ENCODE peak calls at places on chromosomes 2 and 18, in nine cellular contexts. A is left colon, V is tibial nerve, Z is C1 segment of cervical spinal cord, E is heart right ventricle, B is lower leg skin, S is mucosa of gallbladder, T is T-helper 2 cell, K is activated T-helper 1 cell treated with Interleukin-2 at 50 U/mL for 16 hours. H is an unnamed sample.
A peak's percentile ranks its signal among the peaks of the same experiment; 100 is the strongest.

GRCh38 chr2:109085912-109086742 is 42.9 kb upstream of the SH3RF3 start:
- DNase-seq in B (peak; percentile 61), S (no peak), V (no peak), E (no peak), A (no peak), Z (no peak), T (no peak), K (no peak), H (no peak)

GRCh38 chr2:55985406-55985805 is 61.8 kb upstream of the EFEMP1 start:
- DNase-seq in S (no peak), E (no peak), B (no peak), T (no peak), V (no peak), Z (no peak), K (no peak), A (no peak), H (no peak)

GRCh38 chr2:218959761-218960195 is 312 bp downstream of the CDK5R2 start:
- DNase-seq in A (no peak), T (no peak), S (no peak), E (no peak), B (peak; percentile 75), V (no peak), K (no peak), Z (no peak), H (no peak)

GRCh38 chr2:179446475-179447141 is 182.0 kb upstream of the SESTD1 start:
- DNase-seq in Z (no peak), S (no peak), K (no peak), T (no peak), E (no peak), A (no peak), B (no peak), V (no peak), H (no peak)

GRCh38 chr2:191321861-191322662 is 76.9 kb downstream of the MYO1B start:
- DNase-seq in T (no peak), K (no peak), S (no peak), B (no peak), Z (peak; percentile 6), E (no peak), A (no peak), V (no peak), H (no peak)

GRCh38 chr2:143974262-143974661 is 545.7 kb downstream of the ZEB2 start:
- DNase-seq in S (no peak), A (no peak), T (no peak), B (no peak), V (no peak), E (no peak), K (no peak), Z (no peak), H (no peak)

GRCh38 chr2:219544567-219544966 is 739 bp downstream of the TMEM198 start:
- DNase-seq in K (no peak), V (no peak), S (no peak), T (no peak), A (no peak), E (no peak), Z (no peak), B (no peak), H (no peak)

GRCh38 chr18:51861041-51861440 is 479.0 kb upstream of the DCC start:
- DNase-seq in E (no peak), K (no peak), B (no peak), T (no peak), S (no peak), V (no peak), Z (no peak), A (no peak), H (no peak)

GRCh38 chr2:26421961-26422360 is 20.2 kb downstream of the DRC1 start:
- DNase-seq in V (no peak), A (no peak), S (no peak), Z (no peak), K (no peak), T (no peak), E (no peak), B (no peak), H (no peak)

GRCh38 chr2:21757805-21758204 is 634.0 kb downstream of the TDRD15 start:
- DNase-seq in S (no peak), V (no peak), K (no peak), E (peak; percentile 11), B (no peak), A (no peak), T (no peak), Z (no peak), H (no peak)

GRCh38 chr2:189178726-189179606 is 595 bp downstream of the COL5A2 start:
- DNase-seq in K (no peak), T (no peak), A (no peak), E (no peak), S (peak; percentile 17), V (no peak), B (no peak), Z (no peak), H (no peak)

GRCh38 chr18:45652703-45653490 is 37.6 kb downstream of the SLC14A2 start:
- DNase-seq in Z (no peak), A (no peak), E (no peak), T (no peak), V (no peak), S (no peak), K (no peak), B (no peak), H (no peak)